ENCODE peak calls at places on chromosomes 1 and 21, in four cellular contexts. O is effector CD4-positive, alpha-beta T cell; E is EL; P is mammary epithelial cell. H is an unnamed sample.

GRCh38 chr1:232248276-232248803 is 381.6 kb downstream of the SIPA1L2 start:
- DNase-seq in O (no peak), E (no peak), P (no peak), H (no peak)

GRCh38 chr1:19341201-19342076 is 29.3 kb downstream of the SLC66A1 start:
- DNase-seq in O (peak), E (peak), P (peak), H (peak)

GRCh38 chr1:33348676-33349080 is 27.8 kb upstream of the A3GALT2 start:
- DNase-seq in O (no peak), E (peak), P (no peak), H (no peak)

GRCh38 chr1:84298336-84298687 is 3.2 kb upstream of the SAMD13 start:
- DNase-seq in O (peak), E (peak), P (peak), H (peak)

GRCh38 chr1:150512846-150513245 is 2.7 kb upstream of the FALEC start:
- DNase-seq in O (no peak), E (no peak), P (no peak), H (no peak)

GRCh38 chr1:38037481-38037939 is 9.1 kb downstream of the POU3F1 start:
- DNase-seq in O (no peak), E (peak), P (no peak), H (no peak)

GRCh38 chr1:202624088-202624780 is 86.0 kb downstream of the SYT2 start:
- DNase-seq in O (no peak), E (no peak), P (no peak), H (no peak)

GRCh38 chr1:115476616-115477015 is 138.6 kb upstream of the NGF start:
- DNase-seq in O (no peak), E (peak), P (no peak), H (no peak)

GRCh38 chr1:190205713-190206112 is 272.0 kb downstream of the BRINP3 start:
- DNase-seq in O (no peak), E (peak), P (no peak), H (no peak)

GRCh38 chr1:165717918-165718515 is 19.7 kb upstream of the ALDH9A1 start:
- DNase-seq in O (peak), E (peak), P (peak), H (no peak)

GRCh38 chr1:192807221-192807967 is 1.4 kb upstream of the RGS2 start:
- DNase-seq in O (peak), E (no peak), P (peak), H (no peak)

GRCh38 chr1:94855307-94855700 is 35.1 kb downstream of the SLC44A3 start:
- DNase-seq in O (no peak), E (no peak), P (no peak), H (no peak)

GRCh38 chr21:46151989-46152938 is 3.1 kb downstream of the FTCD start:
- DNase-seq in O (no peak), E (no peak), P (no peak), H (peak)

GRCh38 chr1:110155878-110156522 is 5.7 kb downstream of the SLC6A17 start:
- DNase-seq in O (peak), E (peak), P (peak), H (peak)

GRCh38 chr1:151728151-151728711 is 6.9 kb downstream of the RIIAD1 start:
- DNase-seq in O (no peak), E (peak), P (no peak), H (peak)

GRCh38 chr1:37776946-37777516 is 12.1 kb upstream of the EPHA10 start:
- DNase-seq in O (no peak), E (no peak), P (no peak), H (no peak)

GRCh38 chr1:185603158-185603557 is 131.0 kb upstream of the HMCN1 start:
- DNase-seq in O (no peak), E (no peak), P (no peak), H (no peak)

GRCh38 chr1:47180603-47181094 is 9.2 kb downstream of the PDZK1IP1 start:
- DNase-seq in O (no peak), E (no peak), P (no peak), H (no peak)

GRCh38 chr1:212368073-212368484 is 46.6 kb downstream of the PACC1 start:
- DNase-seq in O (peak), E (peak), P (peak), H (peak)